ENCODE peak calls at places on chromosome 5, in five cellular contexts. K is stimulated activated CD4-positive, alpha-beta T cell treated with anti-CD3 and anti-CD28 coated beads, Interleukin-12 subunit alpha, Interleukin-12 subunit beta, amount 100 ng/mL, for 48 hours; M is skeletal muscle cell; U is NCI-H1092 treated with DMSO at 0.1 percent for 48 hours; E is CD8-positive, alpha-beta memory T cell. A is an unnamed sample.

GRCh38 chr5:31133488-31133887 is 60.0 kb upstream of the CDH6 start:
- DNase-seq in M (no peak), E (no peak), K (no peak), U (no peak), A (no peak)

GRCh38 chr5:72818866-72819534 is 2.5 kb downstream of the TNPO1 start:
- DNase-seq in E (peak), M (no peak), U (peak), K (peak), A (no peak)

GRCh38 chr5:124658867-124659557 is 87.4 kb downstream of the ZNF608 start:
- DNase-seq in K (no peak), E (no peak), M (no peak), U (no peak), A (peak)

GRCh38 chr5:107669543-107670027 is 1.2 kb downstream of the EFNA5 start:
- DNase-seq in K (no peak), U (peak), E (no peak), M (no peak), A (no peak)

GRCh38 chr5:160506006-160507004 is 84.7 kb downstream of the PTTG1 start:
- DNase-seq in U (no peak), M (no peak), E (peak), K (peak), A (no peak)

GRCh38 chr5:179762781-179763176 is 30.2 kb downstream of the MAML1 start:
- DNase-seq in M (peak), U (no peak), K (no peak), E (no peak), A (no peak)

GRCh38 chr5:96742519-96742918 is 65.2 kb downstream of the ERAP1 start:
- DNase-seq in E (no peak), M (no peak), K (no peak), U (no peak), A (peak)

GRCh38 chr5:144219869-144220268 is 49.2 kb downstream of the KCTD16 start:
- DNase-seq in U (no peak), E (no peak), K (no peak), M (no peak), A (no peak)

GRCh38 chr5:112697301-112697700 is 40.4 kb upstream of the APC start:
- DNase-seq in E (no peak), K (no peak), U (no peak), M (no peak), A (no peak)

GRCh38 chr5:55600536-55601208 is 65.9 kb upstream of the PLPP1 start:
- DNase-seq in K (no peak), U (no peak), M (no peak), E (no peak), A (no peak)

GRCh38 chr5:148834689-148835088 is 8.3 kb downstream of the ADRB2 start:
- DNase-seq in M (no peak), E (no peak), U (no peak), K (no peak), A (no peak)

GRCh38 chr5:171757853-171758535 is 27.6 kb upstream of the SMIM23 start:
- DNase-seq in E (no peak), U (no peak), M (peak), K (no peak), A (peak)

GRCh38 chr5:144549580-144549979 is 378.9 kb downstream of the KCTD16 start:
- DNase-seq in K (no peak), M (peak), E (no peak), U (peak), A (no peak)

GRCh38 chr5:163379298-163380155 is 57.9 kb upstream of the CCNG1 start:
- DNase-seq in K (no peak), U (no peak), M (peak), E (no peak), A (peak)

GRCh38 chr5:56854920-56855319 is 39.6 kb downstream of the MAP3K1 start:
- DNase-seq in M (no peak), K (no peak), E (no peak), U (no peak), A (no peak)

GRCh38 chr5:89269721-89270120 is 386.7 kb upstream of the MEF2C start:
- DNase-seq in K (no peak), E (no peak), M (no peak), U (no peak), A (no peak)

GRCh38 chr5:136057401-136057951 is 28.7 kb downstream of the TGFBI start:
- DNase-seq in M (peak), E (no peak), U (no peak), K (no peak), A (no peak)

GRCh38 chr5:33679791-33680190 is 212.0 kb downstream of the ADAMTS12 start:
- DNase-seq in M (peak), E (no peak), U (no peak), K (no peak), A (no peak)

A was measured in HL-60.